ENCODE peak calls at places on chromosomes 3 and 15, in six cellular contexts. R, U, Q, A, L and J are unnamed samples.

GRCh38 chr3:7381741-7382140 is 520.8 kb downstream of the GRM7 start:
- DNase-seq in A (no peak), L (no peak), R (no peak), U (no peak), Q (no peak), J (no peak)

GRCh38 chr15:57100136-57100539 is 181.7 kb downstream of the TCF12 start:
- DNase-seq in A (no peak), Q (no peak), R (no peak), L (no peak), U (no peak), J (no peak)

GRCh38 chr3:143171141-143171651 is 51.6 kb downstream of the CHST2 start:
- DNase-seq in Q (no peak), R (no peak), A (no peak), L (no peak), U (no peak), J (no peak)

GRCh38 chr3:108123326-108123725 is 32.5 kb upstream of the CD47 start:
- DNase-seq in A (no peak), U (no peak), R (no peak), Q (no peak), L (no peak), J (no peak)

GRCh38 chr3:194364652-194365434 is 4.7 kb downstream of the LRRC15 start:
- DNase-seq in R (no peak), A (no peak), Q (peak; percentile 59), L (no peak), U (no peak), J (peak; percentile 46)

GRCh38 chr3:146148468-146148931 is 12.5 kb downstream of the PLOD2 start:
- DNase-seq in U (no peak), R (no peak), Q (no peak), L (no peak), A (no peak), J (no peak)

GRCh38 chr3:129794319-129795201 is 99.0 kb downstream of the TMCC1 start:
- DNase-seq in Q (peak; percentile 42), R (no peak), L (peak; percentile 99), U (no peak), A (no peak), J (peak; percentile 82)

GRCh38 chr15:74396146-74396438 is 28.6 kb upstream of the CYP11A1 start:
- DNase-seq in L (peak; percentile 37), U (no peak), Q (no peak), A (no peak), R (no peak), J (no peak)

GRCh38 chr3:178238179-178238578 is 298.1 kb upstream of the KCNMB2 start:
- DNase-seq in R (no peak), A (no peak), L (no peak), U (no peak), Q (no peak), J (peak; percentile 7)

GRCh38 chr15:70236306-70237103 is 138.8 kb upstream of the TLE3 start:
- DNase-seq in Q (no peak), U (no peak), R (no peak), L (peak; percentile 92), A (no peak), J (no peak)

GRCh38 chr3:171399842-171400241 is 60.4 kb downstream of the TNIK start:
- DNase-seq in R (no peak), Q (no peak), U (no peak), A (no peak), L (no peak), J (no peak)

GRCh38 chr3:63328386-63328785 is 50.3 kb downstream of the SYNPR start:
- DNase-seq in R (no peak), L (peak; percentile 83), Q (no peak), U (no peak), A (no peak), J (no peak)

GRCh38 chr3:169339386-169339785 is 324.1 kb downstream of the MECOM start:
- DNase-seq in L (no peak), Q (no peak), U (no peak), R (no peak), A (no peak), J (no peak)

GRCh38 chr15:68743256-68743655 is 77.4 kb downstream of the ANP32A start:
- DNase-seq in Q (no peak), L (no peak), U (no peak), A (no peak), R (no peak), J (no peak)

GRCh38 chr3:128685001-128685726 is 34.5 kb upstream of the RPN1 start:
- DNase-seq in U (no peak), A (no peak), Q (no peak), L (no peak), R (no peak), J (no peak)

GRCh38 chr3:8529197-8529637 is 27.6 kb downstream of the LMCD1 start:
- DNase-seq in R (peak; percentile 5), U (no peak), L (peak; percentile 69), Q (peak; percentile 45), A (no peak), J (no peak)

GRCh38 chr15:63473007-63473748 is 31.2 kb upstream of the USP3 start:
- DNase-seq in R (no peak), U (no peak), A (no peak), L (no peak), Q (no peak), J (no peak)

GRCh38 chr3:169627789-169628188 is 35.7 kb downstream of the MECOM start:
- DNase-seq in L (peak; percentile 8), U (no peak), R (no peak), Q (no peak), A (no peak), J (no peak)

GRCh38 chr3:187210555-187211327 is 13.5 kb downstream of the RTP1 start:
- DNase-seq in Q (no peak), R (peak; percentile 12), L (peak; percentile 65), A (no peak), U (no peak), J (peak; percentile 67)

GRCh38 chr3:118671192-118671591 is 363.5 kb downstream of the IGSF11 start:
- DNase-seq in A (no peak), U (no peak), Q (no peak), L (no peak), R (no peak), J (no peak)

GRCh38 chr3:128347282-128347681 is 119.4 kb downstream of the DNAJB8 start:
- DNase-seq in R (no peak), Q (no peak), A (no peak), L (no peak), U (no peak), J (no peak)

GRCh38 chr15:26890451-26890850 is 23.6 kb downstream of the GABRA5 start:
- DNase-seq in Q (no peak), U (no peak), L (no peak), R (no peak), A (no peak), J (no peak)

GRCh38 chr15:58039260-58040035 is 26.1 kb downstream of the ALDH1A2 start:
- DNase-seq in L (no peak), U (no peak), A (no peak), R (no peak), Q (no peak), J (no peak)

GRCh38 chr3:15051531-15051930 is 13.6 kb downstream of the MRPS25 start:
- DNase-seq in A (peak; percentile 16), L (peak; percentile 60), Q (peak; percentile 53), R (no peak), U (peak; percentile 21), J (peak; percentile 86)

GRCh38 chr3:458614-459375 is 262.2 kb downstream of the CHL1 start:
- DNase-seq in Q (no peak), A (no peak), L (no peak), U (no peak), R (peak; percentile 82), J (no peak)

GRCh38 chr3:189822726-189823125 is 191.5 kb downstream of the TP63 start:
- DNase-seq in A (no peak), U (no peak), R (no peak), Q (no peak), L (no peak), J (no peak)

GRCh38 chr3:9703736-9704342 is at the start of gene CPNE9:
- DNase-seq in A (no peak), Q (peak; percentile 44), U (no peak), L (no peak), R (peak; percentile 29), J (peak; percentile 73)

GRCh38 chr15:66129561-66129960 is 124.0 kb downstream of the MEGF11 start:
- DNase-seq in L (peak; percentile 67), U (no peak), Q (no peak), R (no peak), A (no peak), J (no peak)

GRCh38 chr3:129045675-129046036 is 14.9 kb upstream of the GP9 start:
- DNase-seq in U (peak; percentile 38), R (peak; percentile 18), L (no peak), A (no peak), Q (no peak), J (peak; percentile 71)

GRCh38 chr15:84840741-84841429 is 23.7 kb downstream of the ALPK3 start:
- DNase-seq in U (no peak), A (no peak), L (peak; percentile 82), R (no peak), Q (no peak), J (no peak)

GRCh38 chr3:171654809-171655208 is 155.5 kb downstream of the PLD1 start:
- DNase-seq in A (no peak), L (no peak), U (no peak), Q (no peak), R (peak; percentile 3), J (peak; percentile 35)

GRCh38 chr3:14768881-14769280 is 49.9 kb upstream of the FGD5 start:
- DNase-seq in L (no peak), R (no peak), Q (no peak), A (no peak), U (no peak), J (no peak)

GRCh38 chr3:188947983-188948657 is 223.7 kb upstream of the TPRG1 start:
- DNase-seq in Q (peak; percentile 82), L (peak; percentile 87), A (no peak), R (peak; percentile 100), U (no peak), J (peak; percentile 95)

GRCh38 chr15:44910981-44911625 is 45.4 kb upstream of the TERB2 start:
- DNase-seq in L (no peak), U (no peak), R (no peak), Q (no peak), A (no peak), J (no peak)

GRCh38 chr3:55305714-55306485 is 181.2 kb downstream of the WNT5A start:
- DNase-seq in U (no peak), R (no peak), Q (no peak), L (no peak), A (no peak), J (no peak)

GRCh38 chr3:73121684-73122331 is 60.3 kb downstream of the EBLN2 start:
- DNase-seq in R (no peak), U (no peak), L (no peak), Q (no peak), A (no peak), J (no peak)